ENCODE peak calls at places on chromosomes 4 and X, in nine cellular contexts. P is upper lobe of left lung, X is GM06990, F is lower lobe of right lung, C is IMR-90, D is cardiac muscle cell, A is OCI-LY7, L is left ventricle myocardium inferior, J is hepatocyte. U is an unnamed sample. For H3K36me3, the result is how much of the 10 kb centered on the place peaks cover.

GRCh38 chrX:13750204-13750603 is 15.7 kb downstream of the OFD1 start:
- DNase-seq in L (no peak), F (no peak), D (peak), C (peak), A (peak), X (no peak), P (no peak), J (peak), U (peak)

GRCh38 chr4:52198356-52198755 is 147.3 kb downstream of the SPATA18 start:
- DNase-seq in L (no peak), X (no peak), P (no peak), J (no peak), A (no peak), F (no peak), C (no peak), D (no peak), U (no peak)

GRCh38 chrX:66815227-66815626 is 176.3 kb upstream of the EDA2R start:
- DNase-seq in F (no peak), L (no peak), C (no peak), P (no peak), A (no peak), X (no peak), J (no peak), D (no peak), U (no peak)

GRCh38 chr4:7067147-7067522 is 729 bp downstream of the GRPEL1 start:
- DNase-seq in C (no peak), F (no peak), X (no peak), D (no peak), P (no peak), A (no peak), L (no peak), J (no peak), U (peak)

GRCh38 chr4:115841873-115842272 is 728.5 kb upstream of the NDST4 start:
- DNase-seq in X (no peak), J (no peak), C (no peak), D (no peak), A (no peak), F (no peak), L (no peak), P (no peak), U (peak)

GRCh38 chrX:96987228-96987627 is 103.5 kb downstream of the RPA4 start:
- DNase-seq in F (no peak), C (peak), D (peak), L (no peak), J (no peak), X (no peak), A (no peak), P (no peak), U (peak)

GRCh38 chr4:76666940-76667532 is 230.9 kb downstream of the SOWAHB start:
- DNase-seq in D (no peak), C (no peak), P (no peak), F (no peak), X (no peak), A (no peak), J (no peak), L (no peak), U (peak)

GRCh38 chr4:76969493-76969892 is 19.9 kb downstream of the SEPTIN11 start:
- DNase-seq in F (no peak), L (no peak), P (no peak), J (no peak), A (no peak), X (no peak), D (no peak), C (no peak), U (no peak)

GRCh38 chrX:16445166-16445752 is 204.7 kb upstream of the S100G start:
- DNase-seq in F (no peak), D (peak), X (peak), J (peak), L (no peak), C (peak), A (peak), P (no peak), U (peak)

GRCh38 chrX:55908685-55909212 is 191.2 kb downstream of the RRAGB start:
- DNase-seq in P (peak), F (no peak), X (peak), J (peak), A (no peak), C (no peak), L (no peak), D (peak), U (peak)

GRCh38 chrX:25013593-25014365 is 2.0 kb downstream of the ARX start:
- DNase-seq in C (no peak), F (no peak), X (no peak), D (no peak), P (no peak), A (peak), J (peak), L (no peak), U (no peak)
- H3K4me3 ChIP-seq in C (no peak), F (no peak), X (no peak), D (no peak), P (no peak), A (no peak), J (no peak), L (no peak), U (no peak)

GRCh38 chrX:70498129-70498528 is 53.5 kb downstream of the DLG3 start:
- DNase-seq in X (no peak), D (no peak), A (no peak), P (no peak), L (no peak), J (no peak), C (no peak), F (no peak), U (no peak)

GRCh38 chrX:70500826-70501225 is 56.2 kb downstream of the DLG3 start:
- DNase-seq in L (no peak), P (no peak), J (no peak), A (no peak), X (no peak), F (no peak), C (no peak), D (no peak), U (no peak)

GRCh38 chrX:70497026-70497425 is 52.4 kb downstream of the DLG3 start:
- DNase-seq in D (no peak), L (no peak), C (no peak), P (no peak), F (no peak), J (no peak), X (no peak), A (no peak), U (no peak)

GRCh38 chrX:70494441-70494840 is 49.8 kb downstream of the DLG3 start:
- DNase-seq in C (peak), L (no peak), J (no peak), X (no peak), A (no peak), F (no peak), D (no peak), P (no peak), U (peak)

DNA sequence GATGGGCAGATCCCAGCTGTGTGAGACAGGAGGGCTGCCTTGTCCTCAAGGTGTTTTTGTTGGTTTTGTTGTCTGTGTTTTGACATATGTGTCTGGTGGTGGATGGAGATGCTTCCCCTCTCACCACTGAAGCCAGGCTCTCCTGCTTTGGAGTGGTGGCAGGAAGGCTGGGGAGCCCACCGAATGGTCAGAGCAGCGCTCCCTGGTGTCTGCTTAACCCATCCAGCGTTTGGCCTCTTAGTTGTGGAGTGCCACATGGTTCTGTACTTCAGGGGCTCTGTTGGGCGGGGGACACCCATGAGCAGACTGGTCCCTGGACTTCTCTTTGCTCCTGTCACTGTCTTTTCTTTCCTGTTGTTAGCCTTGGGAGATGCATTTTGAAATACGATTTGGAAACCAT is 51.9 kb downstream of the DLG3 start:
- DNase-seq in J (no peak), L (no peak), A (no peak), F (no peak), X (no peak), D (no peak), P (no peak), C (no peak), U (no peak)
- H3K36me3 ChIP-seq in J (under half), L (under half), A (under half), F (under half), X (under half), D (under half), P (under half), C (under half), U (under half)

GRCh38 chrX:20221902-20222301 is 44.8 kb downstream of the RPS6KA3 start:
- DNase-seq in P (no peak), L (no peak), F (no peak), X (no peak), D (no peak), C (peak), A (no peak), J (peak), U (no peak)

GRCh38 chrX:20228245-20228644 is 38.5 kb downstream of the RPS6KA3 start:
- DNase-seq in P (no peak), J (no peak), X (no peak), F (no peak), D (no peak), C (no peak), L (no peak), A (no peak), U (no peak)

GRCh38 chrX:20229155-20229554 is 37.6 kb downstream of the RPS6KA3 start:
- DNase-seq in C (no peak), F (no peak), P (no peak), J (no peak), L (no peak), D (no peak), X (no peak), A (no peak), U (no peak)

GRCh38 chrX:20225488-20225833 is 41.2 kb downstream of the RPS6KA3 start:
- DNase-seq in P (no peak), X (no peak), C (no peak), L (no peak), J (no peak), D (no peak), A (no peak), F (no peak), U (no peak)

DNA sequence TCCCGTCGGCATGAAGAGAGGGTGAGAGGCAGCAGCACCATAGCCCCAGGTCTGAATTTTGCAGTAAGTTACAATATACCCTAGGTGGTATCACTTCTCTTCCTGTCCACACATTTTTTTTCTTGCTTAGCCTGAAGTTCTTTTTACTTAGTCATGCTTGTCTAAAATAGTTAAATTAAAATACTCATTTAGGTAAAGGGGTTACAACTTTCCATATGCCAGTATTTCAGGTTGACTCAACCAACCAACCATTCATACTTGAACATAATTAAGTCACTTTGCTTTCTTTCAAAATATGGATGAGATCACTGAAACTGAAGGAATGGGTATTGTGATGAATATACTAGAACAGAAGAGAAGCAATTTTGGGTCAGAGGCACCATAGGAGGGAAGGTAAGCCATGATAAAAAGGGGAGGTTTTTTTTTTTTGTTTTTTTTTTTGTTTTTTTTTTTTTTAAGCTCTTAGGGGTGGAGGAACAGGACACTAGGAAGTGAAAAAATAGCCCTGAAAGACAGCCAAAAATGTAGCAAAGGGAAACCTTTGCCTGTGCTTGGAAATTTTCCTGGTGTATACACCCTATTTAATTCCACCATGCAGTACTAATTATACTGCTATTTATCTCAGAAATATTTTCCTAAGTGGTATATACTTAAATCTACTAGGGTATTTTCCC is 41.8 kb downstream of the RPS6KA3 start:
- DNase-seq in C (peak), F (no peak), P (no peak), D (peak), A (peak), J (no peak), L (no peak), X (peak), U (peak)
- TF ChIP-seq CTCF in C (no peak), F (no peak), P (no peak), D (no peak), A (no peak), J (no peak), L (no peak), X (no peak), U (no peak)

GRCh38 chrX:101550825-101551767 is 749 bp downstream of the ARMCX1 start:
- DNase-seq in F (peak), A (no peak), P (peak), J (peak), D (peak), L (peak), C (peak), X (no peak), U (peak)
- H3K4me3 ChIP-seq in F (peak), A (no peak), P (peak), J (peak), D (peak), L (peak), C (peak), X (no peak), U (peak)